ENCODE peak calls at places on chromosomes 7 and 10, in ten cellular contexts. R is endodermal cell; N is sigmoid colon; Y is SJSA1; V is CD8-positive, alpha-beta T cell; X is RWPE1; B is lung; Z is heart right ventricle; L is A549; P is heart left ventricle. O is an unnamed sample.

GRCh38 chr7:149460493-149461330 is at the start of gene ZNF777:
- DNase-seq in Z (peak; percentile 78), B (peak; percentile 86), N (peak; percentile 92), R (peak; percentile 92), L (peak; percentile 96), X (peak; percentile 87), P (peak; percentile 87), Y (peak; percentile 82), V (peak; percentile 85), O (peak; percentile 62)

GRCh38 chr7:12064716-12065115 is 146.4 kb upstream of the TMEM106B start:
- DNase-seq in L (no peak), R (no peak), V (no peak), X (no peak), B (no peak), P (no peak), Z (no peak), Y (no peak), N (no peak), O (no peak)

GRCh38 chr10:128036011-128036615 is 90.1 kb downstream of the MKI67 start:
- DNase-seq in P (no peak), N (no peak), X (no peak), Y (no peak), Z (no peak), L (no peak), B (no peak), V (no peak), R (no peak), O (no peak)

GRCh38 chr7:96548664-96549063 is 161.0 kb downstream of the SEM1 start:
- DNase-seq in Y (no peak), L (peak; percentile 20), P (no peak), V (no peak), Z (no peak), R (no peak), X (peak; percentile 89), B (no peak), N (no peak), O (peak; percentile 95)

GRCh38 chr10:114441107-114441506 is 36.8 kb upstream of the AFAP1L2 start:
- DNase-seq in L (no peak), V (no peak), B (no peak), Z (no peak), R (no peak), N (no peak), Y (no peak), P (no peak), X (no peak), O (no peak)

GRCh38 chr7:131289051-131289450 is 38.6 kb upstream of the MKLN1 start:
- DNase-seq in X (no peak), R (no peak), Z (no peak), P (no peak), B (no peak), Y (no peak), V (no peak), N (no peak), L (no peak), O (no peak)

GRCh38 chr7:84647797-84648762 is 453.5 kb upstream of the SEMA3A start:
- DNase-seq in V (no peak), L (no peak), Z (no peak), B (no peak), Y (peak; percentile 55), R (no peak), X (no peak), P (no peak), N (no peak), O (no peak)

GRCh38 chr10:125236091-125236490 is 75.7 kb upstream of the CTBP2 start:
- DNase-seq in Y (no peak), R (peak; percentile 1), B (no peak), V (no peak), L (no peak), X (no peak), Z (no peak), N (no peak), P (no peak), O (no peak)

GRCh38 chr7:22860337-22860736 is 37.7 kb upstream of the TOMM7 start:
- DNase-seq in B (no peak), Z (no peak), Y (no peak), V (no peak), N (no peak), L (no peak), R (peak; percentile 56), P (no peak), X (no peak), O (no peak)

DNA sequence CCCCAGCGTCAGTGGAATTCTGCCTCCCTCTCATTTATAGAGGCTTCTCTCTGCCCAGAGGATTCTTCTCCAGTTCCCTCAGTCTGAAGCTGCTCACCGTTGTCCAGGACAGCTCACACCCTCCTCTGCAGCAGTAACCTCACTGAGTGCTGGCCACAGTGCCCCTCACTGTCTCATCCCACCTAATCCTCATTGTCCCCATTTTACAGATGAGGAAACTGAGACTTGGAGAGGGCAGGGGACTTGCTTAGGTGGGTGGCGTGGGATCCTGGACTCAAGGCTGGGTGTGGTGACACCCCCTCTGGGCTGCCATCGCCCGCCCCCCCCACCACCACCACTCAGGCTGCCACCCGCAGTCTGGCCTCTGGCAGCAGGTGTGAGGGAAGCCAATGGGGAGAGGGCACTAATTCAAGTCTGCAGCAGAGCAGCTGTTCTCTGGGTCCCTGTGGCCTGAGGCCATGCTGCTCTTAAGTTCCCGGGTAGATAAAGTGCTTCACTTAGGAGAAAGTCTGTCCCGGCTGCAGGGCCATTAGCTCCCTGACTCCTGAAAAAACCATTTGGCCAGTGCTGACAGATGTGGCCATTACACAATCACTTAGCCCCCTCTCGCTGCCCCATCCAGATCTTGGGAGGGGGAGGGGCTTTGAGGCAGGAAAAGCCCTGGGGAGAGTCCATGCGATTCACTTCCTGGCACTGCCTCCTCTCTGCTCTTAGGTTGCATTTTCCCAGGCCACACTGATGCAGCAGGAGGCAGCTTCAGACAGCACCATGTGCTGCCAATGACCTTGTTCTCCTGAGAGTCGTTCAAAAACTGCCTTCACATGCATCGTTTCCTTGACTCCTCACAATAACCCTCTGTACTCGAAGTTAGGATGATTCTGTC is 36.3 kb downstream of the DRGX start:
- DNase-seq in Z (peak; percentile 38), Y (peak; percentile 34), R (peak; percentile 81), V (no peak), P (peak; percentile 59), L (no peak), X (no peak), B (no peak), N (no peak), O (no peak)
- H3K27ac ChIP-seq in Z (peak overlapping the region; percentile 65), Y (no peak overlapping the region), R (peak overlapping the region; percentile 44), V (no peak overlapping the region), P (peak overlapping the region; percentile 76), L (no peak overlapping the region), X (no peak overlapping the region), B (no peak overlapping the region), N (no peak overlapping the region), O (no peak overlapping the region)

DNA sequence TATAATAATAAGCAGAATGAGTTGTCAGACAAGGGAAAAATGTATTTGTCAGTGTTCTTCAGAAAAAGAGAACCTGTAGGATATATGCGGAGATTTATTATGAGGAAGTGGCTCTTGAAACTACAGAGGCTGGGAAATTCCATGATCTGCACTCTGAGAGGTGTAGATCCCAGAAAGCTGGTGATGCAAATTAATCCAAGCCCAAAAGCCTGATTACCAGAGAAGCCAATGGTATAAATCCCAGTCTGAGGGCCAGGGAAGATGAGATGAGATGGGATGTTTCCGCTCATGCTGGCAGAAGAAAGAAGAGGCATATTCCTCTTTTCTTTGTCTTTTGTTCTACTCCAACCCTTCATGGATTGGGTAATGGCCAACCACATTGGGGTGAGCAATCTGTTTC is 732.8 kb upstream of the IGFBP3 start:
- DNase-seq in X (no peak), Z (no peak), R (no peak), P (no peak), L (no peak), Y (no peak), V (no peak), N (no peak), B (no peak), O (no peak)
- H3K27ac ChIP-seq in X (no peak overlapping the region), Z (no peak overlapping the region), R (no peak overlapping the region), P (no peak overlapping the region), L (no peak overlapping the region), Y (no peak overlapping the region), V (no peak overlapping the region), N (no peak overlapping the region), B (no peak overlapping the region), O (peak overlapping the region; percentile 99)

GRCh38 chr10:6409982-6410694 is 169.9 kb downstream of the PRKCQ start:
- DNase-seq in V (peak; percentile 64), Z (no peak), B (no peak), P (peak; percentile 49), R (no peak), L (no peak), X (no peak), N (no peak), Y (no peak), O (peak; percentile 27)

GRCh38 chr10:6411424-6411823 is 168.7 kb downstream of the PRKCQ start:
- DNase-seq in B (no peak), Z (no peak), L (no peak), X (no peak), P (no peak), N (no peak), V (no peak), R (no peak), Y (no peak), O (no peak)

GRCh38 chr10:6407034-6407721 is 172.9 kb downstream of the PRKCQ start:
- DNase-seq in Z (no peak), L (no peak), X (no peak), R (no peak), Y (no peak), N (no peak), B (no peak), V (no peak), P (no peak), O (no peak)

GRCh38 chr10:6408799-6409198 is 171.3 kb downstream of the PRKCQ start:
- DNase-seq in X (no peak), B (no peak), R (no peak), V (no peak), N (no peak), Y (no peak), Z (no peak), L (no peak), P (no peak), O (no peak)

GRCh38 chr10:6410830-6411229 is 169.2 kb downstream of the PRKCQ start:
- DNase-seq in L (no peak), V (no peak), Z (no peak), P (no peak), R (no peak), X (no peak), Y (no peak), B (no peak), N (no peak), O (no peak)
- H3K27ac ChIP-seq in L (no peak overlapping the region), V (peak overlapping the region; percentile 42), Z (peak overlapping the region; percentile 70), P (no peak overlapping the region), R (no peak overlapping the region), X (no peak overlapping the region), Y (no peak overlapping the region), B (no peak overlapping the region), N (peak overlapping the region; percentile 29), O (no peak overlapping the region)

DNA sequence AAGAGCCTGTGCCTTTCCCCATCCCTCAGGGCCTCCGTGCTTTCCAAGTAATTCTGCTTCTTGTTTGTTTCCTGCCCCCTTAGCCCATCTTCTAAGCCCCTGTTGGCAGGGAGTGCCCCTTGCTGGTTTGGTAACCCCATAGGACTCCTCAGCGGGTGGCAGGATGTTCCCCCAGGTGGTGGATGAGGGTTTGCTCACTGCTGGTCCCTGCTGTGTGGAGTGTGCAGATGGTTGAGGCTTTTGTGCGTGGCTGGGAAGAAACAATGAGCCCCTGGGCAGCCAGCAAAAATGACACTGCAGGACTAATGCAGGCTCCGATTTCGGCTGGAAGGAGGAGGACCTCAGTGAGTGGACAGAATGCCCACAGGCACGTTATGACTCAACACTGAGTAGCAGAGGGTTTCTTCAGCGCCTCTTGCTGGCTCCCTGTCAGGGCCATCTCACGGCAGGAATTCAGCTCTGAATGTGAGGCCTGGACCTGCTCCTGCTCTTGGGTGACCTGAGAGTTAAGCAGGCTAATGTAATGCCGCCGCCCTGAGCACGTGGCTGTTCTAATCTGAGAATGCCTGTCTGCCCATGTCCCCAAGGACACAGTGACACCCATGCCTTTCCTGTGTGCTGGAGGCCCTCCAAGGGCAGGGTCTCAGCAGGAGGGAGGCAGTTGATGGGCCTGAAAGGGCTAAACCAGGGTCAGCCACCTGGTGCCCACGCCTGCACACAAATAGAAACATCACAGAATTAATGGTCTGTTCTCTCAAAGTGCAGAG is 16.6 kb downstream of the BAG3 start:
- DNase-seq in P (peak; percentile 88), N (peak; percentile 90), V (no peak), B (peak; percentile 57), Y (peak; percentile 96), L (peak; percentile 92), Z (peak; percentile 72), X (peak; percentile 95), R (peak; percentile 67), O (peak; percentile 72)
- H3K27ac ChIP-seq in P (peak overlapping the region; percentile 84), N (peak overlapping the region; percentile 72), V (no peak overlapping the region), B (peak overlapping the region; percentile 62), Y (peak overlapping the region; percentile 52), L (peak overlapping the region; percentile 91), Z (peak overlapping the region; percentile 72), X (peak overlapping the region; percentile 99), R (peak overlapping the region; percentile 81), O (no peak overlapping the region)

O was measured in foreskin keratinocyte.